ENCODE peak calls at places on chromosomes 7 and 10, in seven cellular contexts. B is HCT116, O is K562, Z is SK-N-SH, L is GM12878, E is HepG2, F is H1. A is an unnamed sample.

GRCh38 chr7:100051611-100052010 is 2.0 kb downstream of the ZSCAN21 start:
- DNase-seq in O (no peak), F (no peak), L (no peak), Z (no peak), E (peak), B (no peak), A (no peak)

GRCh38 chr10:71521504-71522290 is 125.0 kb downstream of the CDH23 start:
- DNase-seq in E (no peak), B (no peak), O (no peak), L (no peak), Z (no peak), F (no peak), A (no peak)

GRCh38 chr10:43781480-43782361 is 133.0 kb upstream of the ZNF32 start:
- DNase-seq in O (peak), F (no peak), B (no peak), E (peak), Z (peak), L (peak), A (no peak)

GRCh38 chr7:121442845-121443244 is 46.7 kb upstream of the FAM3C start:
- DNase-seq in Z (no peak), L (no peak), E (no peak), O (peak), F (no peak), B (peak), A (no peak)

GRCh38 chr7:107473975-107474598 is 4.2 kb downstream of the GPR22 start:
- DNase-seq in B (no peak), Z (no peak), L (no peak), O (no peak), F (no peak), E (no peak), A (no peak)

GRCh38 chr10:69411476-69411875 is 5.2 kb downstream of the TACR2 start:
- DNase-seq in E (no peak), O (no peak), B (no peak), Z (no peak), L (no peak), F (no peak), A (no peak)

GRCh38 chr7:102439963-102440795 is 6.8 kb downstream of the ORAI2 start:
- DNase-seq in F (peak), B (peak), O (peak), Z (peak), L (no peak), E (peak), A (no peak)

GRCh38 chr7:80027616-80028173 is 106.9 kb upstream of the GNAI1 start:
- DNase-seq in B (no peak), L (no peak), E (no peak), Z (no peak), F (no peak), O (no peak), A (no peak)

GRCh38 chr7:20470082-20470481 is 139.4 kb downstream of the ITGB8 start:
- DNase-seq in E (no peak), O (no peak), F (no peak), Z (no peak), L (no peak), B (no peak), A (no peak)

GRCh38 chr7:31134246-31135188 is 82.4 kb downstream of the ADCYAP1R1 start:
- DNase-seq in B (peak), F (peak), L (no peak), E (peak), Z (peak), O (peak), A (peak)

GRCh38 chr7:136887317-136887716 is 18.9 kb downstream of the CHRM2 start:
- DNase-seq in O (no peak), F (no peak), B (no peak), Z (no peak), L (no peak), E (no peak), A (no peak)

GRCh38 chr7:105487559-105488218 is 34.4 kb downstream of the PUS7 start:
- DNase-seq in Z (peak), O (peak), B (no peak), L (no peak), E (peak), F (no peak), A (peak)

GRCh38 chr10:102090772-102091171 is 25.6 kb downstream of the HPS6 start:
- DNase-seq in Z (no peak), O (no peak), L (no peak), E (no peak), B (no peak), F (no peak), A (no peak)

GRCh38 chr7:2654059-2654458 is 22.3 kb downstream of the TTYH3 start:
- DNase-seq in F (no peak), E (no peak), B (no peak), Z (no peak), O (no peak), L (no peak), A (no peak)

GRCh38 chr10:63384675-63385074 is 81.1 kb downstream of the JMJD1C start:
- DNase-seq in Z (no peak), B (no peak), O (no peak), F (no peak), E (no peak), L (no peak), A (no peak)

GRCh38 chr7:143096146-143096545 is 35.7 kb upstream of the PIP start:
- DNase-seq in B (no peak), E (no peak), F (no peak), O (no peak), L (no peak), Z (no peak), A (peak)

GRCh38 chr7:10934292-10934691 is 39.4 kb upstream of the PHF14 start:
- DNase-seq in L (no peak), O (no peak), Z (no peak), E (no peak), F (no peak), B (no peak), A (no peak)

GRCh38 chr7:35691827-35692307 is 3.1 kb downstream of the HERPUD2 start:
- DNase-seq in B (no peak), Z (peak), O (peak), L (no peak), E (peak), F (no peak), A (no peak)

GRCh38 chr7:101816499-101817030 is 861 bp upstream of the CUX1 start:
- DNase-seq in L (no peak), F (no peak), O (peak), Z (peak), B (no peak), E (no peak), A (peak)

GRCh38 chr10:90047243-90047729 is 345.9 kb downstream of the KIF20B start:
- DNase-seq in F (no peak), Z (no peak), O (no peak), E (no peak), L (peak), B (peak), A (no peak)

GRCh38 chr7:139355320-139355719 is 4.4 kb upstream of the LUC7L2 start:
- DNase-seq in B (no peak), Z (no peak), F (no peak), O (no peak), L (no peak), E (no peak), A (no peak)

GRCh38 chr10:95860486-95861040 is 47.2 kb upstream of the CC2D2B start:
- DNase-seq in F (no peak), E (no peak), O (no peak), L (no peak), Z (no peak), B (no peak), A (no peak)

GRCh38 chr7:107069457-107069856 is 25.0 kb downstream of the PRKAR2B start:
- DNase-seq in Z (no peak), F (no peak), B (no peak), O (no peak), E (no peak), L (no peak), A (no peak)

GRCh38 chr10:69239816-69240434 is 19.8 kb downstream of the HKDC1 start:
- DNase-seq in E (no peak), B (no peak), F (no peak), O (no peak), Z (no peak), L (no peak), A (no peak)

GRCh38 chr7:91436655-91437054 is 172.4 kb downstream of the FZD1 start:
- DNase-seq in B (no peak), F (no peak), Z (no peak), L (no peak), E (no peak), O (no peak), A (no peak)

GRCh38 chr7:98400538-98401427 is at the start of gene BAIAP2L1:
- DNase-seq in Z (peak), L (peak), B (peak), E (peak), F (peak), O (peak), A (peak)

GRCh38 chr10:4772202-4772570 is 53.8 kb upstream of the AKR1E2 start:
- DNase-seq in O (no peak), B (no peak), L (no peak), Z (no peak), E (no peak), F (no peak), A (no peak)

GRCh38 chr10:4766449-4766848 is 59.6 kb upstream of the AKR1E2 start:
- DNase-seq in L (no peak), O (no peak), E (no peak), F (no peak), B (no peak), Z (no peak), A (no peak)

GRCh38 chr10:4771554-4772201 is 54.3 kb upstream of the AKR1E2 start:
- DNase-seq in L (no peak), E (peak), F (no peak), O (no peak), B (no peak), Z (no peak), A (no peak)

GRCh38 chr10:4767033-4767814 is 58.8 kb upstream of the AKR1E2 start:
- DNase-seq in B (peak), Z (peak), L (no peak), E (peak), F (no peak), O (no peak), A (peak)

DNA sequence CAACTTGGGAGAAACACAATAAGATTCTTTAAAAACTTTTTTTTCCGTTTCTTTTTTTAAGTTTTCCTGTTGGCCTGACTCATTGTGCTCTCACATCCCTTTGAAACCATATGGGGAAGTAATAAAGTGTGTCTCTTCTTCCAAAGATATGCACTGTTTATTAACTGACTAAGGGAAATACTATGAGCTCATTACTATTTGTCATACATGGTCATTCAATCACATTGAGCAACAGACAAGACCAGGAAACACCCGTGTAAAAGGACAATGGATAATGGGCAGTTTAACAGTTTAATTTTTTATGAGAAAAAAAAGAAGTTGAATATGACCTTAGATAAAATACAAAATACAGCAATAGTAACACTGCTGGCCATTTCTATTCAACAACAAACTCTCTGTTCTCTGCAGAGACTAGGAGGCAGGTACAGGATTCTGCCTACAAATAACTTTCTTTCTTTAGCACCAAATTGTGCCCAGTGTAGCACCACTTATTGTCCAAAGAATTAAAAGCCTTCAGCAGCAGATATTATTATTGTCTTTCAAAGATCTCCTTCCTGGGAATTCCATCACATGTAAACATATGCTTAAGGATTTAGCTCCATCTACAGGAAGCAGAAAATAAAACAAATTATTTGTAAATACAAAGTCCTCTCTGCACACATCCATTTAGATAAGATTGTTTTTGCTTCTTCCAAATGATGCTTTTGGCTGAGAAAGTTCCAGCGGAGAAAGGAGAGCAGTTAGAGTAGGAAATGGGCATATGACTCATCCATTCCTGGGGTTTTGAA is 55.0 kb upstream of the AKR1E2 start:
- DNase-seq in F (no peak), E (peak), L (no peak), O (no peak), B (peak), Z (peak), A (peak)
- TF ChIP-seq JUND in F (no peak), E (no peak), L (no peak), O (no peak), B (peak), Z (peak), A (no peak)

DNA sequence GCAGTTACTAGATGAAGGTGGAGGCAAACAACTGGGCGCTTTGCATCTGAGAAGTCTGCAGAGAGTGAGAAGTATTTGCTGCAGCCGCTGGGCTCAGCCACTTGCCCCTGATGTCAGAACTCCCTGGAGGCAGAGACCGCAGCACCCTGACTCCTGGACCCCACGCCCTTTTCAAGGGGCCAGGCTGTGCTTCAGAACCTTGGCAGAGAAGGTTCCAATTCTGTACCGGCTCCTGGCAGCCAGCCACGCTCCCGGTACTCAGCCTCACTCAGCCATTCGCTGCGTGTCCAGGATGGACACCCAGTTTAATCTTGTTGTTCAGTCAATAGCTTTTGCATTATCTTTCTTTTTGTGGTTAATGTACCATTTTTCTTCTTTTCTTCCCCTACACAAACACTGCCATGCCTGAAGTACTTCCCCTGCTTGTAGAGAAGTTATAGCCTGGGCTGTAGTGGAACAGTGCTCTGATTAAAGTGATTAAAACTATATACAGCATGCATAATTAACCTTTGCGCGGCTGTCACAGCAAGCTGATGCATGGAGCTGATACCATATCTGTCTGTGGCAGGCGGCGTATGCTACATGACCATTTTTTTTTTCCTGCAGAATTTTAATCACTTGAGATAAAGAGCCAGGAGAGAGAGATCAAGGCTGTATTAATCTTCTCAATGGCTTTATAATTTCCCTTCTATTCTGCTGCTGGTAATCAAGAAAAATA is 578.4 kb downstream of the SDK1 start:
- DNase-seq in O (no peak), L (no peak), B (no peak), E (no peak), F (no peak), Z (peak), A (no peak)
- TF ChIP-seq JUND in O (no peak), L (no peak), B (no peak), E (no peak), F (no peak), Z (no peak), A (no peak)

DNA sequence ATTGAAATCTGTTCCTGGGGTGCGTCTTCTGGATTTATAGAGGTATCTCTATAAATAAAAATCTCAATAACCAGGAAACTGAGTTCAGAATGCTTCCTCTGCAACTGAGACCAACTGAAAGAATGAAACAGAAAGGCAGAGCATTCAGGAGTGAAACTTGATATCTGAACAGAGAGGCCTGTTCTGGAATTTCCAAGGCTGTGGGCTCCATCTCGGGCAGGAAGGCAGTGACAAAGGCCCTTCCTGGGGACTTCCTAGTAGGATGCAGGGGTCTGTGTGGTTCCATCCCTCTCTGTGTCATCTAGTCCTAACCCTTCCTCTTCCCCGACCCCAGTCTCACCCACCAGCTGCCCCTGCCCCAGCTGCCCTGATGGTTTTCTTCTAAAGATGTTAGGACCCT is 52.0 kb downstream of the JCAD start:
- DNase-seq in O (no peak), F (no peak), L (no peak), Z (no peak), E (no peak), B (no peak), A (no peak)
- TF ChIP-seq JUND in O (no peak), F (no peak), L (no peak), Z (no peak), E (no peak), B (no peak), A (no peak)

GRCh38 chr10:80462277-80462985 is 8.3 kb downstream of the TSPAN14 start:
- DNase-seq in O (no peak), Z (no peak), L (no peak), F (no peak), B (no peak), E (no peak), A (no peak)

GRCh38 chr10:80461208-80462183 is 7.4 kb downstream of the TSPAN14 start:
- DNase-seq in F (no peak), L (no peak), Z (no peak), B (no peak), E (no peak), O (no peak), A (no peak)

GRCh38 chr10:80458638-80459037 is 4.5 kb downstream of the TSPAN14 start:
- DNase-seq in O (no peak), Z (peak), F (no peak), B (no peak), L (no peak), E (no peak), A (no peak)

GRCh38 chr10:80459047-80459865 is 5.1 kb downstream of the TSPAN14 start:
- DNase-seq in B (no peak), E (no peak), F (no peak), O (peak), L (peak), Z (peak), A (peak)

GRCh38 chr10:80460399-80461207 is 6.5 kb downstream of the TSPAN14 start:
- DNase-seq in E (peak), O (no peak), B (peak), L (no peak), Z (no peak), F (no peak), A (peak)
- TF ChIP-seq JUND in E (no peak), O (no peak), B (no peak), L (no peak), Z (no peak), F (no peak), A (no peak)